ENCODE peak calls at places on chromosomes 5 and 9, in five cellular contexts. J, Q, N, B and H are unnamed samples.

GRCh38 chr9:116644099-116644688 is 42.9 kb upstream of the TRIM32 start:
- DNase-seq in J (no peak), Q (no peak), N (no peak), B (no peak), H (no peak)

GRCh38 chr9:71793386-71794105 is 25.2 kb upstream of the CEMIP2 start:
- DNase-seq in J (no peak), Q (no peak), N (no peak), B (no peak), H (no peak)

GRCh38 chr5:14450055-14450524 is 131.5 kb upstream of the OTULINL start:
- DNase-seq in J (peak), Q (no peak), N (no peak), B (no peak), H (peak)

GRCh38 chr9:130433168-130433946 is 11.4 kb upstream of the ASS1 start:
- DNase-seq in J (peak), Q (peak), N (no peak), B (peak), H (peak)

GRCh38 chr5:1255081-1255561 is 29.9 kb downstream of the SLC6A18 start:
- DNase-seq in J (no peak), Q (peak), N (no peak), B (no peak), H (no peak)

GRCh38 chr5:176737001-176737745 is 73.2 kb upstream of the UNC5A start:
- DNase-seq in J (no peak), Q (no peak), N (no peak), B (no peak), H (peak)

GRCh38 chr9:109705515-109705914 is 74.5 kb upstream of the PALM2AKAP2 start:
- DNase-seq in J (no peak), Q (no peak), N (no peak), B (no peak), H (no peak)

GRCh38 chr5:150542933-150543445 is 35.1 kb downstream of the NDST1 start:
- DNase-seq in J (no peak), Q (no peak), N (no peak), B (no peak), H (no peak)